ENCODE peak calls at places on chromosome 14, in four cellular contexts. One of them, this sample, is unnamed.

GRCh38 chr14:101708853-101709532 is 52.5 kb upstream of the PPP2R5C start:
- DNase-seq in osteocyte: peak
- DNase-seq in sigmoid colon: no peak
- DNase-seq in psoas muscle: no peak
- DNase-seq in this sample: no peak

GRCh38 chr14:64159588-64159987 is 134.6 kb downstream of the ESR2 start:
- DNase-seq in osteocyte: no peak
- DNase-seq in sigmoid colon: no peak
- DNase-seq in psoas muscle: no peak
- DNase-seq in this sample: no peak

GRCh38 chr14:22761734-22762133 is 4.8 kb upstream of the OXA1L start:
- DNase-seq in osteocyte: no peak
- DNase-seq in sigmoid colon: no peak
- DNase-seq in psoas muscle: no peak
- DNase-seq in this sample: no peak

GRCh38 chr14:102262894-102263462 is 42.0 kb downstream of the MOK start:
- DNase-seq in osteocyte: no peak
- DNase-seq in sigmoid colon: no peak
- DNase-seq in psoas muscle: no peak
- DNase-seq in this sample: no peak

GRCh38 chr14:22918519-22918808 is 485 bp downstream of the RBM23 start:
- DNase-seq in osteocyte: no peak
- DNase-seq in sigmoid colon: no peak
- DNase-seq in psoas muscle: peak
- DNase-seq in this sample: peak

GRCh38 chr14:29227631-29228030 is 461.0 kb downstream of the FOXG1 start:
- DNase-seq in osteocyte: no peak
- DNase-seq in sigmoid colon: no peak
- DNase-seq in psoas muscle: no peak
- DNase-seq in this sample: no peak

GRCh38 chr14:93752980-93753561 is 35.2 kb downstream of the PRIMA1 start:
- DNase-seq in osteocyte: no peak
- DNase-seq in sigmoid colon: peak
- DNase-seq in psoas muscle: no peak
- DNase-seq in this sample: no peak

GRCh38 chr14:88791252-88791621 is 1.5 kb downstream of the EML5 start:
- DNase-seq in osteocyte: no peak
- DNase-seq in sigmoid colon: no peak
- DNase-seq in psoas muscle: no peak
- DNase-seq in this sample: no peak

GRCh38 chr14:61720302-61720677 is 25.0 kb downstream of the HIF1A start:
- DNase-seq in osteocyte: no peak
- DNase-seq in sigmoid colon: no peak
- DNase-seq in psoas muscle: no peak
- DNase-seq in this sample: no peak

GRCh38 chr14:52835122-52835903 is 43.9 kb upstream of the GNPNAT1 start:
- DNase-seq in osteocyte: no peak
- DNase-seq in sigmoid colon: no peak
- DNase-seq in psoas muscle: peak
- DNase-seq in this sample: no peak

GRCh38 chr14:101723061-101723595 is 38.4 kb upstream of the PPP2R5C start:
- DNase-seq in osteocyte: no peak
- DNase-seq in sigmoid colon: no peak
- DNase-seq in psoas muscle: no peak
- DNase-seq in this sample: no peak

GRCh38 chr14:56413721-56414120 is 165.9 kb upstream of the TMEM260 start:
- DNase-seq in osteocyte: no peak
- DNase-seq in sigmoid colon: no peak
- DNase-seq in psoas muscle: no peak
- DNase-seq in this sample: no peak

GRCh38 chr14:99260116-99260515 is 11.9 kb downstream of the BCL11B start:
- DNase-seq in osteocyte: no peak
- DNase-seq in sigmoid colon: no peak
- DNase-seq in psoas muscle: no peak
- DNase-seq in this sample: no peak

GRCh38 chr14:79586401-79586800 is 624.9 kb downstream of the DIO2 start:
- DNase-seq in osteocyte: no peak
- DNase-seq in sigmoid colon: no peak
- DNase-seq in psoas muscle: no peak
- DNase-seq in this sample: no peak

GRCh38 chr14:93772263-93772662 is 16.0 kb downstream of the PRIMA1 start:
- DNase-seq in osteocyte: no peak
- DNase-seq in sigmoid colon: peak
- DNase-seq in psoas muscle: no peak
- DNase-seq in this sample: no peak

GRCh38 chr14:85533821-85534271 is 3.9 kb downstream of the FLRT2 start:
- DNase-seq in osteocyte: peak
- DNase-seq in sigmoid colon: peak
- DNase-seq in psoas muscle: peak
- DNase-seq in this sample: peak

GRCh38 chr14:78848234-78848820 is 678.2 kb downstream of the NRXN3 start:
- DNase-seq in osteocyte: no peak
- DNase-seq in sigmoid colon: no peak
- DNase-seq in psoas muscle: no peak
- DNase-seq in this sample: peak

GRCh38 chr14:95514131-95515079 is 2.0 kb downstream of the SYNE3 start:
- DNase-seq in osteocyte: no peak
- DNase-seq in sigmoid colon: no peak
- DNase-seq in psoas muscle: no peak
- DNase-seq in this sample: peak

GRCh38 chr14:54691525-54692260 is 124.8 kb downstream of the SAMD4A start:
- DNase-seq in osteocyte: peak
- DNase-seq in sigmoid colon: peak
- DNase-seq in psoas muscle: peak
- DNase-seq in this sample: peak

GRCh38 chr14:64720190-64720589 is 16.0 kb downstream of the PLEKHG3 start:
- DNase-seq in osteocyte: no peak
- DNase-seq in sigmoid colon: peak
- DNase-seq in psoas muscle: no peak
- DNase-seq in this sample: no peak

DNA sequence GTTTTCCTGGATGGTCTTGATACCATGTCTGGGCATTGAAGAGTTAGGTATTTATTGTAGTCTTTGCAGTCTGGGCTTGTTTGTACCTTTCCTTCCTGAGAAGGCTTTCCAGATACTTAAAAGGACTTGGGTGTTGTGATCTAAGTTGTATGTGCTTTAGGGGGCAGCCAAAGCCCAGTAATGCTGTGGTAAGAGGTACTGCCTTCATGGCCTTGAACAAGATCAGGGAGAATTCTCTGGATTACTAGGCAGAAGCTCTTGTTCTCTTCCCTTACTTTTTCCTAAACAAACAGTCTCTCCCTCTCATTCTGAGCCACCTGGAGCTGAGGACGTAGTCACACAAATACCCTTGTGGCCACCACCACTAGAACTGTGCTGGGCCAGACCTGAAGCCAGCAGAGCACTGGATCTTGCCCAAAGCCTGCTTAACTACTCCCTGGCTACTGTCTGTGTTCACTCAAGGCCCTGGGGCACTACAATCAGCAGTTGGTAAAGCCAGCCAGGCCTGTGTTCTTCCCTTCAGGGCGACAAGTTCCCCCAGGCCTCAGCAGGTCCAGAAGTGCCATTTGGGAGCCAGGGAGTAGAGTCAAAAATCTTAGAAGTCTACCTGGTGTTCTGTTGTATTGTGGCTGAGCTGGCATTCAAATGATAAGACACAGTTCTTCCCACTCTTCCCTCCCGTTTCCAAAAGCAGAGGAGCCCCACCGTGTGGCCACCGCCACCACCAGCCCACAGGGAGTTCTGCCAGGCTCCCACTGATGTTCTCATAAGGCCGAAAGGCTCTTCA is 11.4 kb downstream of the PRORP start:
- DNase-seq in osteocyte: no peak
- DNase-seq in sigmoid colon: no peak
- DNase-seq in psoas muscle: no peak
- DNase-seq in this sample: no peak
- TF ChIP-seq CTCF in osteocyte: no peak
- TF ChIP-seq CTCF in sigmoid colon: no peak
- TF ChIP-seq CTCF in psoas muscle: no peak
- TF ChIP-seq CTCF in this sample: no peak

GRCh38 chr14:89890589-89890988 is 63.9 kb downstream of the EFCAB11 start:
- DNase-seq in osteocyte: no peak
- DNase-seq in sigmoid colon: no peak
- DNase-seq in psoas muscle: no peak
- DNase-seq in this sample: no peak
- TF ChIP-seq CTCF in osteocyte: no peak
- TF ChIP-seq CTCF in sigmoid colon: no peak
- TF ChIP-seq CTCF in psoas muscle: no peak
- TF ChIP-seq CTCF in this sample: no peak

GRCh38 chr14:41548666-41549065 is 58.0 kb upstream of the LRFN5 start:
- DNase-seq in osteocyte: no peak
- DNase-seq in sigmoid colon: no peak
- DNase-seq in psoas muscle: no peak
- DNase-seq in this sample: no peak
- TF ChIP-seq CTCF in osteocyte: no peak
- TF ChIP-seq CTCF in sigmoid colon: no peak
- TF ChIP-seq CTCF in psoas muscle: no peak
- TF ChIP-seq CTCF in this sample: no peak

GRCh38 chr14:31326111-31326510 is 94.2 kb downstream of the HEATR5A start:
- DNase-seq in osteocyte: no peak
- DNase-seq in sigmoid colon: no peak
- DNase-seq in psoas muscle: no peak
- DNase-seq in this sample: no peak
- TF ChIP-seq CTCF in osteocyte: peak
- TF ChIP-seq CTCF in sigmoid colon: no peak
- TF ChIP-seq CTCF in psoas muscle: no peak
- TF ChIP-seq CTCF in this sample: no peak

GRCh38 chr14:96811985-96812667 is 14.9 kb downstream of the VRK1 start:
- DNase-seq in osteocyte: no peak
- DNase-seq in sigmoid colon: no peak
- DNase-seq in psoas muscle: no peak
- DNase-seq in this sample: no peak
- TF ChIP-seq CTCF in osteocyte: no peak
- TF ChIP-seq CTCF in sigmoid colon: no peak
- TF ChIP-seq CTCF in psoas muscle: no peak
- TF ChIP-seq CTCF in this sample: no peak

GRCh38 chr14:104750658-104751057 is 2.3 kb upstream of the SIVA1 start:
- DNase-seq in osteocyte: no peak
- DNase-seq in sigmoid colon: no peak
- DNase-seq in psoas muscle: no peak
- DNase-seq in this sample: no peak

GRCh38 chr14:104752338-104752734 is 611 bp upstream of the SIVA1 start:
- DNase-seq in osteocyte: no peak
- DNase-seq in sigmoid colon: no peak
- DNase-seq in psoas muscle: no peak
- DNase-seq in this sample: no peak

GRCh38 chr14:104749958-104750529 is 2.9 kb upstream of the SIVA1 start:
- DNase-seq in osteocyte: no peak
- DNase-seq in sigmoid colon: no peak
- DNase-seq in psoas muscle: no peak
- DNase-seq in this sample: no peak

GRCh38 chr14:104752735-104753527 is at the start of gene SIVA1:
- DNase-seq in osteocyte: peak
- DNase-seq in sigmoid colon: peak
- DNase-seq in psoas muscle: peak
- DNase-seq in this sample: peak

DNA sequence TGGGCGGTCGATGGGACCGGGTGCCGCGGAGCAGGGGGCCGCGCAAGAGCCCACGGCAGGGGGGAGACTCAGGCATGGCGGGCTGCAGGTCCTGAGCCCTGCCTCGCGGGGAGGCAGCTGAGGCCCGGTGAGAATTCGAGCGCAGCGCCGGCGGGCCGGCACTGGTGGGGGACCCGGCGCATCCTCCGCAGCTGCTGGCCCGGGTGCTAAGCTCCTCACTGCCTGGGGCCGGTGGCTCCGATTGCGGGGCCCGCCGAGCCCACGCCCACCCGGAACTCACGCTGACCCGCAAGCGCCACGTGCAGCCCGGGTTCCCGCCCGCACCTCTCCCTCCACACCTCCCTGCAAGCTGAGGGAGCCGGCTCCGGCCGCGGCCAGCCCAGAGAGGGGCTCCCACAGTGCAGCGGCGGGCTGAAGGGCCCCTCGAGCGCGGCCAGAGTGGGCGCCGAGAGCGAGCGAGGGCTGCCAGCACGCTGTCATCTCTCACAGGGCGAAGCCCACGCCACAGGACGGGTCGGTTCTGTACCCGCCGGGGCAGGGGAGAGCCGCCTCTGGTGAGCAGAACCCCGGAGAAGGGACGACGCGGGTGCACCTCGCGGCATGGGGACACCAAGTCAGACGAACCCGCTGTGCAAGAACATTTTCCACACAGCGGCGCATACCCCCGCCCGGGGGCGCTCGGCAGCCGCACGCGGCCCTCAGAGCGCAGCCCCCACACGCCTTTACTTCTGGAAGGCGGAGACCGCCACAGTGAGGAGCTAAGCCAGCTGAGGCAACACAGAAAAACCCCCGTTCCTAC is 1.2 kb upstream of the SIVA1 start:
- DNase-seq in osteocyte: no peak
- DNase-seq in sigmoid colon: no peak
- DNase-seq in psoas muscle: no peak
- DNase-seq in this sample: no peak
- TF ChIP-seq CTCF in osteocyte: no peak
- TF ChIP-seq CTCF in sigmoid colon: no peak
- TF ChIP-seq CTCF in psoas muscle: no peak
- TF ChIP-seq CTCF in this sample: no peak

GRCh38 chr14:87529081-87529480 is 463.9 kb downstream of the GALC start:
- DNase-seq in osteocyte: no peak
- DNase-seq in sigmoid colon: no peak
- DNase-seq in psoas muscle: no peak
- DNase-seq in this sample: no peak
- TF ChIP-seq CTCF in osteocyte: no peak
- TF ChIP-seq CTCF in sigmoid colon: no peak
- TF ChIP-seq CTCF in psoas muscle: no peak
- TF ChIP-seq CTCF in this sample: no peak

GRCh38 chr14:68894802-68895201 is 84.3 kb downstream of the ACTN1 start:
- DNase-seq in osteocyte: no peak
- DNase-seq in sigmoid colon: no peak
- DNase-seq in psoas muscle: no peak
- DNase-seq in this sample: no peak

GRCh38 chr14:68894123-68894522 is 85.0 kb downstream of the ACTN1 start:
- DNase-seq in osteocyte: no peak
- DNase-seq in sigmoid colon: peak
- DNase-seq in psoas muscle: no peak
- DNase-seq in this sample: no peak

GRCh38 chr14:68895304-68895703 is 83.8 kb downstream of the ACTN1 start:
- DNase-seq in osteocyte: no peak
- DNase-seq in sigmoid colon: no peak
- DNase-seq in psoas muscle: no peak
- DNase-seq in this sample: no peak

GRCh38 chr14:68897559-68898160 is 81.4 kb downstream of the ACTN1 start:
- DNase-seq in osteocyte: no peak
- DNase-seq in sigmoid colon: no peak
- DNase-seq in psoas muscle: no peak
- DNase-seq in this sample: no peak

DNA sequence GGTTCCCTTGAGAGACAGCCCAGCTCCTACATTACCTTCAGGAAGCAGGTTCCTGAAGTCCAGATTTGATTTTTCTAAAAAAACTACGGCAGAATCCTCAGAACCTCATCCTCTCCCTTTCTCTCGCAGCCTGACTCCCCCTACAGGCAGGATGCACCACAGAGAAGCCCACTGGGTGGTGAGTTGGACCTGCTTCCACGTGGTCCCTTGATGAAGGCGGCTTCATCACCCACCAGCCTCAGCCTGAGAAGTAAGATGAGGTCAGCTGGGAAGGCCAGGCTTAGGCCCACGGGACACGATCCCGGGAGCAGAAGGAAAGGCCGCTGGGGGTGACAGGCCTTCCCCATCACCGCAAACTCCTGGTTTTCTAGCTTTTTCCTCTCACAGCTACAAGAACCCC is 83.0 kb downstream of the ACTN1 start:
- DNase-seq in osteocyte: no peak
- DNase-seq in sigmoid colon: no peak
- DNase-seq in psoas muscle: no peak
- DNase-seq in this sample: no peak
- TF ChIP-seq CTCF in osteocyte: peak
- TF ChIP-seq CTCF in sigmoid colon: peak
- TF ChIP-seq CTCF in psoas muscle: no peak
- TF ChIP-seq CTCF in this sample: no peak